ENCODE peak calls at places on chromosomes 16 and 17, in five cellular contexts. I is GM12891, H is K562, Z is SK-N-SH, Y is HepG2. M is an unnamed sample.

GRCh38 chr16:30997000-30997886 is 12.2 kb downstream of the HSD3B7 start:
- DNase-seq in I (peak), H (peak), Z (peak), Y (peak), M (peak)

GRCh38 chr17:57794841-57795240 is 49.7 kb upstream of the CCDC182 start:
- DNase-seq in I (no peak), H (no peak), Z (no peak), Y (no peak), M (no peak)

GRCh38 chr16:89322381-89323119 is 105.0 kb downstream of the ZNF778 start:
- DNase-seq in I (no peak), H (peak), Z (peak), Y (peak), M (no peak)

GRCh38 chr17:79065105-79065670 is 9.4 kb upstream of the ENGASE start:
- DNase-seq in I (no peak), H (peak), Z (no peak), Y (peak), M (no peak)

GRCh38 chr16:72120026-72120425 is 26.4 kb downstream of the DHX38 start:
- DNase-seq in I (no peak), H (no peak), Z (no peak), Y (no peak), M (no peak)

GRCh38 chr16:25009822-25010221 is 5.3 kb downstream of the ARHGAP17 start:
- DNase-seq in I (no peak), H (no peak), Z (no peak), Y (no peak), M (no peak)

GRCh38 chr17:43942286-43942685 is at the start of gene PPY:
- DNase-seq in I (no peak), H (no peak), Z (no peak), Y (no peak), M (no peak)

GRCh38 chr17:19010729-19011505 is 6.4 kb upstream of the FAM83G start:
- DNase-seq in I (no peak), H (no peak), Z (no peak), Y (peak), M (no peak)

GRCh38 chr16:87487361-87487924 is 5.4 kb downstream of the ZCCHC14 start:
- DNase-seq in I (no peak), H (peak), Z (no peak), Y (peak), M (no peak)

GRCh38 chr16:87492241-87492635 is 586 bp downstream of the ZCCHC14 start:
- DNase-seq in I (no peak), H (no peak), Z (peak), Y (no peak), M (no peak)

GRCh38 chr16:87492721-87493554 is at the start of gene ZCCHC14:
- DNase-seq in I (peak), H (peak), Z (peak), Y (peak), M (peak)

GRCh38 chr16:87489434-87490045 is 3.3 kb downstream of the ZCCHC14 start:
- DNase-seq in I (no peak), H (no peak), Z (no peak), Y (peak), M (no peak)

DNA sequence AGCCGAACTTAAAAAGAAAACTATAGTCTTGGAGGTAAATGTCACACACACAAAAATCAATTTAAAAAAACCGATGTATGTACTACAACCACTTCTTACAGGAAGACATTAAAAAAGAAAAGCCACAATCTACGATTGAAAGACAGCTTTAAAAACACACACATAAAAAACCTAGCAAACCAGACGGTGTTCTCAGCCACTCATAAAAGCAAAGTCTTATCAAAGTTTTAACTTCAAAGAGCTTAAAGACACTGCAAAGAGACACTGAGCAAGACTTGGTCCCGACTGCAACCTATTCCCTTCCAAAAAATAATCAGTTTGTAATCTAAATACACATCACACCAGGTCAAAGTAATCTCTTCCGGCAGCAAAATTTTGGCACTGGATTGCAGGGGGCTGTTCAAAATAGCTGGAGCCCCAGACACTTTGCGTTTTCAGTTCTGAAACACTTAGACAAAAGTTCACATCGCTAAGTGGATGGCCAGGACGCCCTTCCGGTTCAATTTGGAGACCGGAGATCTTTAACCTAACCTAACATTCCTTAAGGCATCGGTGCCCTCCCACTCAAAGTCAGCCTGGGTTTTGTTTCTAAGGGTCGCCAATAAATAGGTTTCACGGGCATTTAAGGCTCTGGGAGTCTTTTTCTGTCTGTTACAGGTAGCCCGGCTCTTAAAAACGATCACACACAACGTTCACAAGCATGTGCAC is 2.6 kb downstream of the ZCCHC14 start:
- DNase-seq in I (no peak), H (no peak), Z (no peak), Y (no peak), M (no peak)
- TF ChIP-seq TAF1 in I (no peak), H (no peak), Z (no peak), Y (no peak), M (no peak)

GRCh38 chr16:85301171-85301690 is 189.0 kb upstream of the CIBAR2 start:
- DNase-seq in I (no peak), H (no peak), Z (peak), Y (no peak), M (no peak)

GRCh38 chr16:85302848-85303353 is 190.6 kb upstream of the CIBAR2 start:
- DNase-seq in I (no peak), H (no peak), Z (no peak), Y (no peak), M (no peak)

GRCh38 chr16:85302018-85302847 is 190.0 kb upstream of the CIBAR2 start:
- DNase-seq in I (no peak), H (peak), Z (no peak), Y (no peak), M (no peak)

GRCh38 chr16:85304337-85304736 is 192.1 kb upstream of the CIBAR2 start:
- DNase-seq in I (no peak), H (no peak), Z (no peak), Y (no peak), M (no peak)

GRCh38 chr16:85303354-85303883 is 191.1 kb upstream of the CIBAR2 start:
- DNase-seq in I (peak), H (peak), Z (peak), Y (peak), M (peak)
- TF ChIP-seq POLR2AphosphoS5 in I (no peak), H (no peak), Z (no peak), Y (no peak), M (no peak)

GRCh38 chr17:28899212-28899815 is 1.8 kb upstream of the FLOT2 start:
- DNase-seq in I (no peak), H (no peak), Z (no peak), Y (no peak), M (no peak)
- TF ChIP-seq TAF1 in I (no peak), H (no peak), Z (no peak), Y (no peak), M (no peak)

DNA sequence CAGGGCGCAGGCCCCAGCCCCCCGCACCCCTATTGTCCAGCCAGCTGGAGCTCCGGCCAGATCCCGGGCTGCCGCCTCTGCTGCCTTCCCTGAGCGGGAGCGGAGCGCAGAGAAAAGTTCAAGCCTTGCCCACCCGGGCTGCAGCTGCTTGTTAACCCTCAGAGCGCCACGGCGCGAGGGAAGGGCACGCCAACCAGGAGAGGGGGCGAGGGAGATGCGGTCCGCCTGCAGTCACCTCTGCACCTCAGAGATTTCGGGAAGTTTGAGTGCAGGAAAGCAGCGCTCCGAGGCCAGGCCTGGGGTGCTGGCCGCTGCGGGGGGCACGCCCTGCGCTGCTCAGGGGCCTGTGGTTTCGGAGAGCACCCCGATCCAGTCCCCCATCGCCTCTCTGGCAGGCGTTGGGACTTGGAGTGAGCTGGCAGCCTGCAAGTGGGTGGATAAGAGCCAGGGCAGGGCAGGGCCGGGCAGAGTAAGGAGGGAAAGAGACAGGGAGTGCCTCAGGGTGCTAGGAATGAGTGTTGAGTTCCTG is 1.1 kb downstream of the CDH13 start:
- DNase-seq in I (no peak), H (no peak), Z (no peak), Y (no peak), M (no peak)
- TF ChIP-seq POLR2AphosphoS5 in I (no peak), H (no peak), Z (no peak), Y (no peak), M (no peak)